ENCODE peak calls at places on chromosomes 4 and X, in seven cellular contexts. N is stimulated activated naive CD8-positive, alpha-beta T cell treated with anti-CD3 and anti-CD28 coated beads, Interleukin-15, Interleukin-2, amounts not matched to agents 100 U/mL and 50 U/mL, for 24 hours; Y is astrocyte of the spinal cord; W is kidney epithelial cell; L is HEK293T; D is GM12864; Z is 8988T. S is an unnamed sample.

GRCh38 chrX:44244008-44244407 is 99.5 kb downstream of the EFHC2 start:
- DNase-seq in N (no peak), Y (peak; percentile 42), W (no peak), L (peak; percentile 19), D (no peak), Z (no peak), S (peak; percentile 25)

GRCh38 chr4:22500831-22501714 is 14.8 kb downstream of the ADGRA3 start:
- DNase-seq in N (peak; percentile 26), Y (peak; percentile 58), W (peak; percentile 77), L (no peak), D (no peak), Z (no peak), S (no peak)

GRCh38 chrX:37745354-37745753 is 34.5 kb upstream of the CYBB start:
- DNase-seq in N (peak; percentile 73), Y (peak; percentile 60), W (peak; percentile 9), L (peak; percentile 73), D (no peak), Z (peak; percentile 14), S (no peak)

GRCh38 chrX:29257516-29257915 is 670.3 kb downstream of the IL1RAPL1 start:
- DNase-seq in N (no peak), Y (peak; percentile 30), W (no peak), L (no peak), D (no peak), Z (no peak), S (no peak)

GRCh38 chr4:181150173-181150572 is 1093.0 kb upstream of the TENM3 start:
- DNase-seq in N (no peak), Y (peak; percentile 8), W (peak; percentile 84), L (no peak), D (no peak), Z (no peak), S (no peak)

GRCh38 chr4:114021445-114021844 is 42.0 kb upstream of the ARSJ start:
- DNase-seq in N (no peak), Y (no peak), W (no peak), L (no peak), D (no peak), Z (no peak), S (no peak)

GRCh38 chr4:15707363-15707715 is 4.5 kb downstream of the BST1 start:
- DNase-seq in N (no peak), Y (no peak), W (no peak), L (no peak), D (no peak), Z (no peak), S (no peak)

GRCh38 chrX:16310326-16310725 is 143.0 kb downstream of the MAGEB17 start:
- DNase-seq in N (no peak), Y (no peak), W (peak; percentile 19), L (no peak), D (no peak), Z (no peak), S (no peak)

GRCh38 chrX:68995780-68996551 is 167.1 kb downstream of the EFNB1 start:
- DNase-seq in N (no peak), Y (peak; percentile 63), W (peak; percentile 14), L (peak; percentile 3), D (no peak), Z (no peak), S (no peak)

GRCh38 chrX:53093177-53093655 is 726 bp upstream of the KANTR start:
- DNase-seq in N (peak; percentile 78), Y (peak; percentile 83), W (no peak), L (peak; percentile 65), D (no peak), Z (peak; percentile 59), S (peak; percentile 57)

GRCh38 chr4:158769175-158769831 is 477 bp downstream of the FNIP2 start:
- DNase-seq in N (peak; percentile 53), Y (no peak), W (no peak), L (no peak), D (no peak), Z (peak; percentile 33), S (no peak)

GRCh38 chrX:56787734-56788152 is 58.7 kb downstream of the NBDY start:
- DNase-seq in N (no peak), Y (no peak), W (no peak), L (no peak), D (no peak), Z (no peak), S (no peak)

GRCh38 chrX:46179748-46180147 is 365.5 kb downstream of the ZNF674 start:
- DNase-seq in N (no peak), Y (no peak), W (no peak), L (no peak), D (no peak), Z (no peak), S (no peak)

GRCh38 chr4:1851160-1851559 is 4.8 kb downstream of the LETM1 start:
- DNase-seq in N (no peak), Y (no peak), W (no peak), L (peak; percentile 42), D (no peak), Z (no peak), S (no peak)

GRCh38 chr4:135120190-135120589 is 918.6 kb upstream of the PABPC4L start:
- DNase-seq in N (no peak), Y (peak; percentile 13), W (no peak), L (no peak), D (no peak), Z (no peak), S (no peak)

GRCh38 chr4:170853422-170854021 is 763.8 kb upstream of the AADAT start:
- DNase-seq in N (peak; percentile 30), Y (peak; percentile 41), W (no peak), L (peak; percentile 62), D (peak; percentile 3), Z (no peak), S (peak; percentile 3)

GRCh38 chrX:2642791-2643190 is 48.3 kb upstream of the CD99 start:
- DNase-seq in N (no peak), Y (no peak), W (no peak), L (no peak), D (no peak), Z (no peak), S (no peak)

GRCh38 chr4:80424225-80424581 is 88.7 kb downstream of the CFAP299 start:
- DNase-seq in N (no peak), Y (no peak), W (no peak), L (no peak), D (no peak), Z (no peak), S (no peak)

GRCh38 chr4:1086011-1086410 is 27.4 kb downstream of the RNF212 start:
- DNase-seq in N (no peak), Y (no peak), W (no peak), L (no peak), D (no peak), Z (no peak), S (no peak)

GRCh38 chr4:84870398-84871163 is 95.9 kb downstream of the WDFY3 start:
- DNase-seq in N (no peak), Y (peak; percentile 74), W (peak; percentile 47), L (peak; percentile 18), D (no peak), Z (no peak), S (no peak)

GRCh38 chr4:29085748-29086147 is 1634.4 kb upstream of the PCDH7 start:
- DNase-seq in N (no peak), Y (no peak), W (no peak), L (no peak), D (no peak), Z (no peak), S (no peak)

GRCh38 chr4:121096629-121097028 is 24.3 kb upstream of the NDNF start:
- DNase-seq in N (no peak), Y (peak; percentile 57), W (peak; percentile 7), L (peak; percentile 9), D (no peak), Z (no peak), S (no peak)

S was measured in putamen.